ENCODE peak calls at places on chromosome 6, in six cellular contexts. R is SHP77, A is caudate nucleus, I is amniotic stem cell, F is Right ventricle myocardium inferior, V is heart left ventricle. E is an unnamed sample.

GRCh38 chr6:128483472-128484135 is 36.8 kb downstream of the PTPRK start:
- DNase-seq in R (no peak), A (no peak), I (no peak), F (no peak), V (no peak), E (no peak)

GRCh38 chr6:167683028-167683862 is 143.5 kb upstream of the AFDN start:
- DNase-seq in R (no peak), A (peak), I (no peak), F (no peak), V (peak), E (no peak)

GRCh38 chr6:107847844-107848802 is 24.0 kb upstream of the SCML4 start:
- DNase-seq in R (peak), A (peak), I (peak), F (peak), V (peak), E (peak)

GRCh38 chr6:135066397-135066796 is 11.8 kb upstream of the HBS1L start:
- DNase-seq in R (no peak), A (no peak), I (no peak), F (no peak), V (no peak), E (no peak)

GRCh38 chr6:52333840-52334200 is 28.1 kb upstream of the PAQR8 start:
- DNase-seq in R (no peak), A (no peak), I (no peak), F (no peak), V (no peak), E (no peak)

GRCh38 chr6:130997061-130997753 is 65.8 kb downstream of the EPB41L2 start:
- DNase-seq in R (no peak), A (no peak), I (no peak), F (no peak), V (no peak), E (no peak)

GRCh38 chr6:45522486-45522885 is 144.8 kb upstream of the SUPT3H start:
- DNase-seq in R (no peak), A (no peak), I (no peak), F (no peak), V (no peak), E (no peak)

GRCh38 chr6:30781697-30782424 is 37.5 kb upstream of the IER3 start:
- DNase-seq in R (peak), A (peak), I (peak), F (peak), V (peak), E (no peak)

GRCh38 chr6:140670013-140670412 is 1295.6 kb upstream of the CITED2 start:
- DNase-seq in R (no peak), A (no peak), I (no peak), F (no peak), V (no peak), E (no peak)

GRCh38 chr6:1946583-1946982 is 298.8 kb downstream of the GMDS start:
- DNase-seq in R (no peak), A (no peak), I (no peak), F (no peak), V (no peak), E (no peak)

GRCh38 chr6:74534485-74535211 is 671.2 kb downstream of the COL12A1 start:
- DNase-seq in R (no peak), A (no peak), I (no peak), F (no peak), V (no peak), E (no peak)

GRCh38 chr6:167710521-167710920 is 116.2 kb upstream of the AFDN start:
- DNase-seq in R (no peak), A (no peak), I (no peak), F (no peak), V (no peak), E (no peak)

GRCh38 chr6:149318581-149319286 is 1.2 kb downstream of the TAB2 start:
- DNase-seq in R (peak), A (no peak), I (no peak), F (no peak), V (no peak), E (no peak)

GRCh38 chr6:43436577-43437282 is 9.4 kb downstream of the ABCC10 start:
- DNase-seq in R (peak), A (no peak), I (peak), F (no peak), V (no peak), E (no peak)

GRCh38 chr6:147903931-147904330 is 395.4 kb downstream of the SAMD5 start:
- DNase-seq in R (no peak), A (no peak), I (no peak), F (no peak), V (no peak), E (no peak)

GRCh38 chr6:146650799-146651481 is 52.2 kb downstream of the ADGB start:
- DNase-seq in R (no peak), A (no peak), I (no peak), F (no peak), V (no peak), E (no peak)

GRCh38 chr6:38058022-38058421 is 238.5 kb downstream of the ZFAND3 start:
- DNase-seq in R (no peak), A (no peak), I (peak), F (no peak), V (no peak), E (no peak)

GRCh38 chr6:85892346-85892745 is 249.7 kb upstream of the SYNCRIP start:
- DNase-seq in R (no peak), A (no peak), I (no peak), F (no peak), V (no peak), E (no peak)

GRCh38 chr6:55822815-55823214 is 52.6 kb downstream of the BMP5 start:
- DNase-seq in R (no peak), A (no peak), I (no peak), F (no peak), V (no peak), E (no peak)

GRCh38 chr6:146578054-146578453 is 20.7 kb upstream of the ADGB start:
- DNase-seq in R (no peak), A (no peak), I (no peak), F (no peak), V (no peak), E (no peak)

GRCh38 chr6:2900821-2901644 is 2.1 kb downstream of the SERPINB9 start:
- DNase-seq in R (no peak), A (no peak), I (no peak), F (no peak), V (peak), E (no peak)